ENCODE peak calls at places on chromosomes 5 and 9, in nine cellular contexts. S is OCI-LY7, O is GM23248, L is hepatocyte, G is neural progenitor cell, X is PC-3, T is MM.1S, U is SK-N-SH, C is HCT116. K is an unnamed sample.

GRCh38 chr5:74386571-74387334 is 253.8 kb downstream of the ENC1 start:
- DNase-seq in S (no peak), O (peak), L (no peak), G (no peak), X (peak), T (no peak), U (no peak), C (no peak), K (no peak)

GRCh38 chr5:16548115-16548514 is 68.7 kb downstream of the RETREG1 start:
- DNase-seq in S (no peak), O (no peak), L (no peak), G (no peak), X (no peak), T (no peak), U (no peak), C (no peak), K (no peak)

GRCh38 chr9:124357591-124358361 is 57.5 kb downstream of the PSMB7 start:
- DNase-seq in S (peak), O (no peak), L (no peak), G (peak), X (no peak), T (no peak), U (no peak), C (no peak), K (peak)

GRCh38 chr5:179415291-179416060 is 70.2 kb upstream of the ADAMTS2 start:
- DNase-seq in S (no peak), O (no peak), L (no peak), G (no peak), X (no peak), T (no peak), U (peak), C (no peak), K (no peak)

GRCh38 chr9:131394464-131395026 is 659 bp downstream of the PRRC2B start:
- DNase-seq in S (peak), O (peak), L (peak), G (peak), X (no peak), T (peak), U (peak), C (no peak), K (peak)

GRCh38 chr5:105812356-105812755 is 1858.4 kb downstream of the EFNA5 start:
- DNase-seq in S (no peak), O (no peak), L (no peak), G (no peak), X (no peak), T (no peak), U (no peak), C (no peak), K (no peak)

GRCh38 chr5:169870221-169870620 is 110.1 kb downstream of the INSYN2B start:
- DNase-seq in S (no peak), O (peak), L (no peak), G (no peak), X (no peak), T (no peak), U (no peak), C (no peak), K (no peak)

GRCh38 chr9:36029765-36030528 is 6.8 kb upstream of the RECK start:
- DNase-seq in S (no peak), O (peak), L (peak), G (no peak), X (peak), T (peak), U (no peak), C (no peak), K (no peak)

GRCh38 chr5:132055441-132055807 is 5.0 kb upstream of the IL3 start:
- DNase-seq in S (no peak), O (no peak), L (no peak), G (no peak), X (no peak), T (no peak), U (no peak), C (no peak), K (no peak)

GRCh38 chr5:39794511-39794910 is 369.7 kb upstream of the DAB2 start:
- DNase-seq in S (no peak), O (peak), L (no peak), G (no peak), X (no peak), T (no peak), U (no peak), C (no peak), K (no peak)

GRCh38 chr9:77647659-77648457 is at the start of gene GNA14:
- DNase-seq in S (no peak), O (peak), L (peak), G (peak), X (no peak), T (no peak), U (no peak), C (no peak), K (peak)

GRCh38 chr5:78132507-78132906 is 162.0 kb downstream of the AP3B1 start:
- DNase-seq in S (no peak), O (no peak), L (no peak), G (no peak), X (no peak), T (no peak), U (no peak), C (no peak), K (no peak)

GRCh38 chr9:34377402-34377741 is 674 bp upstream of the MYORG start:
- DNase-seq in S (no peak), O (peak), L (peak), G (peak), X (no peak), T (no peak), U (peak), C (no peak), K (no peak)

GRCh38 chr9:5644522-5644921 is 15.6 kb downstream of the RIC1 start:
- DNase-seq in S (no peak), O (peak), L (no peak), G (no peak), X (peak), T (no peak), U (no peak), C (no peak), K (no peak)

GRCh38 chr9:37913480-37914153 is 9.7 kb upstream of the SLC25A51 start:
- DNase-seq in S (peak), O (peak), L (peak), G (peak), X (peak), T (peak), U (peak), C (peak), K (peak)

GRCh38 chr5:77630246-77631165 is 8.0 kb downstream of the OTP start:
- DNase-seq in S (no peak), O (peak), L (peak), G (peak), X (peak), T (peak), U (peak), C (peak), K (peak)

GRCh38 chr5:32259033-32259432 is 53.7 kb downstream of the MTMR12 start:
- DNase-seq in S (no peak), O (no peak), L (no peak), G (no peak), X (no peak), T (no peak), U (no peak), C (no peak), K (no peak)

GRCh38 chr5:44983006-44983405 is 174.3 kb downstream of the MRPS30 start:
- DNase-seq in S (peak), O (no peak), L (no peak), G (peak), X (no peak), T (no peak), U (no peak), C (peak), K (peak)

GRCh38 chr9:112866662-112867274 is 23.9 kb downstream of the SLC46A2 start:
- DNase-seq in S (no peak), O (peak), L (no peak), G (peak), X (peak), T (no peak), U (no peak), C (peak), K (peak)

GRCh38 chr5:123186762-123187161 is 97.7 kb downstream of the PRDM6 start:
- DNase-seq in S (no peak), O (no peak), L (no peak), G (peak), X (no peak), T (no peak), U (no peak), C (no peak), K (no peak)

GRCh38 chr9:70586506-70586905 is 172.0 kb upstream of the KLF9 start:
- DNase-seq in S (no peak), O (peak), L (peak), G (no peak), X (no peak), T (no peak), U (no peak), C (no peak), K (no peak)

GRCh38 chr9:110073356-110073666 is 134.6 kb downstream of the C9orf152 start:
- DNase-seq in S (no peak), O (no peak), L (no peak), G (no peak), X (no peak), T (no peak), U (no peak), C (no peak), K (no peak)

GRCh38 chr9:124894741-124895170 is 32.8 kb downstream of the ARPC5L start:
- DNase-seq in S (peak), O (peak), L (peak), G (peak), X (peak), T (peak), U (no peak), C (peak), K (peak)

GRCh38 chr9:503881-504852 is 289.5 kb downstream of the DOCK8 start:
- DNase-seq in S (peak), O (peak), L (peak), G (peak), X (peak), T (peak), U (peak), C (peak), K (peak)

GRCh38 chr9:87578625-87579024 is 81.0 kb downstream of the DAPK1 start:
- DNase-seq in S (no peak), O (no peak), L (no peak), G (no peak), X (no peak), T (no peak), U (no peak), C (no peak), K (no peak)

GRCh38 chr5:119341452-119342349 is 14.1 kb upstream of the TNFAIP8 start:
- DNase-seq in S (peak), O (no peak), L (no peak), G (no peak), X (no peak), T (peak), U (no peak), C (no peak), K (no peak)

GRCh38 chr5:175846332-175846731 is 25.0 kb upstream of the CPLX2 start:
- DNase-seq in S (no peak), O (no peak), L (no peak), G (no peak), X (no peak), T (no peak), U (no peak), C (no peak), K (no peak)

GRCh38 chr9:38284768-38285080 is 107.8 kb upstream of the ALDH1B1 start:
- DNase-seq in S (no peak), O (no peak), L (no peak), G (peak), X (no peak), T (no peak), U (peak), C (no peak), K (peak)

GRCh38 chr9:87278971-87279731 is 218.5 kb upstream of the DAPK1 start:
- DNase-seq in S (no peak), O (peak), L (no peak), G (no peak), X (no peak), T (no peak), U (no peak), C (no peak), K (no peak)

GRCh38 chr5:149421834-149422233 is 42.7 kb upstream of the IL17B start:
- DNase-seq in S (no peak), O (peak), L (peak), G (no peak), X (no peak), T (no peak), U (no peak), C (no peak), K (no peak)

GRCh38 chr9:38333047-38333446 is 59.5 kb upstream of the ALDH1B1 start:
- DNase-seq in S (no peak), O (peak), L (no peak), G (no peak), X (no peak), T (no peak), U (no peak), C (no peak), K (no peak)

GRCh38 chr9:34380511-34381315 is 4.0 kb upstream of the MYORG start:
- DNase-seq in S (peak), O (peak), L (peak), G (peak), X (peak), T (peak), U (peak), C (no peak), K (peak)

GRCh38 chr5:108311682-108312081 is 70.2 kb downstream of the FBXL17 start:
- DNase-seq in S (no peak), O (no peak), L (no peak), G (no peak), X (no peak), T (no peak), U (no peak), C (no peak), K (no peak)

GRCh38 chr5:151155777-151156731 is 1.5 kb downstream of the ANXA6 start:
- DNase-seq in S (peak), O (peak), L (peak), G (peak), X (no peak), T (peak), U (peak), C (no peak), K (no peak)

GRCh38 chr9:60545346-60546315 is 368.6 kb upstream of the SPATA31A5 start:
- DNase-seq in S (no peak), O (no peak), L (no peak), G (no peak), X (no peak), T (no peak), U (peak), C (no peak), K (no peak)

GRCh38 chr5:111551569-111552275 is 39.4 kb upstream of the STARD4 start:
- DNase-seq in S (no peak), O (no peak), L (no peak), G (peak), X (peak), T (no peak), U (no peak), C (no peak), K (peak)

GRCh38 chr9:109101810-109102209 is 17.9 kb downstream of the TMEM245 start:
- DNase-seq in S (peak), O (peak), L (no peak), G (no peak), X (peak), T (peak), U (no peak), C (peak), K (no peak)

GRCh38 chr5:159426694-159427093 is 96.4 kb upstream of the IL12B start:
- DNase-seq in S (no peak), O (no peak), L (no peak), G (no peak), X (no peak), T (no peak), U (no peak), C (no peak), K (no peak)

GRCh38 chr5:159435855-159436254 is 105.6 kb upstream of the IL12B start:
- DNase-seq in S (no peak), O (no peak), L (no peak), G (no peak), X (no peak), T (no peak), U (peak), C (no peak), K (no peak)

GRCh38 chr5:159427180-159428012 is 97.1 kb upstream of the IL12B start:
- DNase-seq in S (no peak), O (no peak), L (no peak), G (peak), X (no peak), T (no peak), U (no peak), C (no peak), K (no peak)

DNA sequence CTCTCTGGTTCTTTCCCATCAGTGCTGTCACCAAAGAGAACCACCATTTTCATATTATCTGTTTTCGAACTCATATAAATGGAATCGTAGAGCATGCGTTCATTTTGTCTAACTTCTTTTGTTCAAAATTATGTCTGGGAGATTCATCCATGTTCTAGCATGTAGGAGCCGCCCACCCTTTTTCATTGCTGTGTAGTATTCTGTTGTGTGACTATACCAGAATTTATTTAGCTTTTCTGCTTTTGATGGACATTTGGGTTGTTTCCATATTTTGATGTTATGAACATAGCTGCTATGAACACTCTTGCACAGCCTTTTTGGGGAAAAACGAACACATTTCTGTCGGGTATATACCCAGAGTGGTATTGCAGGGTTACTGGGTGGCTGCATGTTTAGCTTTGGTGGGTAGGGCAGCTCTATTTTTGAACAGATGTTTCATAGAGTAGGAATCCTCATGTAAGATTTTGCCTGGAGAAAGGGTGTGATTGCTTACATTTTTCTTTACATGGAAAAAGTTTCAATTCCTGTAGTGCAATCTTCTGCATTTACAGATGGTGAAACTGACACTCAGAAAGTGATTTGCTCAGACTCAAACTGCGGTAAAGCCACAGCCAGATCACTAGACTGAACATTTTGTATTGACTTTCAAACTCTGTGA is 100.2 kb upstream of the IL12B start:
- DNase-seq in S (no peak), O (no peak), L (no peak), G (no peak), X (no peak), T (no peak), U (no peak), C (no peak), K (no peak)
- TF ChIP-seq EZH2phosphoT487 in S (no peak), O (no peak), L (no peak), G (no peak), X (no peak), T (no peak), U (no peak), C (no peak), K (no peak)

GRCh38 chr5:64635056-64635686 is 55.1 kb upstream of the SHISAL2B start:
- DNase-seq in S (peak), O (peak), L (peak), G (peak), X (peak), T (peak), U (peak), C (peak), K (peak)
- TF ChIP-seq EZH2phosphoT487 in S (no peak), O (no peak), L (no peak), G (no peak), X (no peak), T (no peak), U (no peak), C (no peak), K (no peak)

DNA sequence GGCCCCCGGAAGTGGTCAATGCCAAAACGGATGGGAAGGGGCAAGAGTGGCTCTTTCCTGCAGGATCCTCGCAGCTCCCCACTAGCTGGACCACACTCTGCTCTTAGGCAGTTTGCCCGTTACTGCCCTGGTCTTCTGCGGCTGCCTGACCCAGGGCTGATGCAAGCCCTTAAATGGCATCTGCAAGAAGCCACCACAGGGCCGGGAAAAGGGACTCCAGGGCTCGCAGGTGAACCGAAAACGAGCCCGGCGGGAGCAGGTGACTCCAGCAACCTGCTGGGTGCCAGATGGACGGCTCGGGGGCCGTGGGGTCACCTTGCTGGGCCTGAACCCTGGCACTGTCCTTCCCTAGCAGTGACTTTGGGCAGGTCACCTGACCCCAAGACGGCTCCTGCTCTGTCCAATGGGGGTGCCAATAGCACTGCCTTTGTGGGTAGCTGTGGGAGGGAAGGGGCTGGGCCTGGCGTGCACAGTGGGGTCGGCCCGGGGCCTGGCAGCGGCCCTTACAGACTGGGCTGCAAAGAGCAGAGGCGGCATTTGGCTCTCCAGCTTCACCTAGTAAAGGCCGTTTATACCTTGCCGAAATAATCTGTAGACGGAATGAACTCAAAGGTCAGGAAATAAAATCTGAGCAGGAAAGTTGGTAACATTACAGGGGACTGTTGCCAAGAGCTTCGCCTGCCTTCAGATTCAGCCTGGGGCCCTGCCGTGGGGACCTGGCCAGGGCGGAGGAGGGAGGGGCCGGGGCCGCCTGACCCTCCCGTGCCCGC is 1.2 kb downstream of the TMEM250 start:
- DNase-seq in S (peak), O (peak), L (peak), G (no peak), X (no peak), T (no peak), U (peak), C (no peak), K (peak)
- TF ChIP-seq EZH2phosphoT487 in S (no peak), O (no peak), L (no peak), G (no peak), X (no peak), T (no peak), U (no peak), C (no peak), K (no peak)

DNA sequence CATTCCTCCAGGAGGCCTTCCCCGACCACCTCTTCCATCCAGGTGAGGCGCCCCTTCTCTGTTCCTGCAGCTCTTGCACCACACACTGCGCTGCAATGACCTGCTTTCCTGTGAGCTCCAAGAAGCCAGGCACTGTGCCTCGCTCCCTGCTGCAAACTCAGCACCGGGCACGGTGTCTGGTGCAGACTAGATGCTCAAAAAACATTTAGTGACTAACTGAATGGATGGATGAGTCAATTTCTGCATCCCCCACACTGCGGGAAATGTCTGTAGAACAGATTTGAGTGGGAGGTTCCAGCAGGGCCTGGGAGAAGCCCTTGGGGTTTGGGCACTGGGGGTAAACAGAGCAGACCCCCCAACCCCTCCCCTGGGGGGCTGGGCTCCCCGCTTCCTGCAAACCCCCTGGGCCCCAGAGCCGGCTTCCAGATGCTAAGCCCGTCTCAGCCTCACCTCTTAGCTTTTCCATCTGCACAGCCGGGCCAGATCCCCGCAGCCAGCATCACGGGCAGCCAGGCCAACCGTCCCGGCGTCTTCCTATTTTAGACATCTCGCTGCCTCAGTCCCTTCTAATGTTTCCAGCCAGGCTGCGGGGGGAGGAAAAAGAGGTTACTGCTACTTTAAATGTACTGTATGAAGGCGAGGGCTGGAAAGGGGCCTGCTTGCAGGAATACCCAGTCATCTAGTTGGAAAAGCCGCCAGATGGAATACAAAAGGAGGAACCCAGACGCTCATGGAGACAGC is 66.9 kb upstream of the GGTA1 start:
- DNase-seq in S (no peak), O (peak), L (no peak), G (no peak), X (peak), T (no peak), U (peak), C (no peak), K (no peak)
- TF ChIP-seq EZH2phosphoT487 in S (no peak), O (no peak), L (no peak), G (no peak), X (no peak), T (no peak), U (no peak), C (no peak), K (no peak)

K was measured in GM23338.